ENCODE peak calls at places on chromosome 3, in six cellular contexts. L, Y, U, C, F and N are unnamed samples.

GRCh38 chr3:61894988-61895935 is 333.9 kb downstream of the PTPRG start:
- DNase-seq in L (no peak), Y (no peak), U (peak; percentile 68), C (peak; percentile 93), F (no peak), N (no peak)

GRCh38 chr3:55490194-55490913 is 3.2 kb upstream of the WNT5A start:
- DNase-seq in L (no peak), Y (no peak), U (no peak), C (no peak), F (no peak), N (no peak)

GRCh38 chr3:188720636-188721035 is 451.1 kb upstream of the TPRG1 start:
- DNase-seq in L (no peak), Y (no peak), U (no peak), C (no peak), F (no peak), N (no peak)

GRCh38 chr3:63450023-63450422 is 171.9 kb downstream of the SYNPR start:
- DNase-seq in L (no peak), Y (no peak), U (no peak), C (no peak), F (no peak), N (no peak)

GRCh38 chr3:156787926-156788663 is 38.1 kb upstream of the LEKR1 start:
- DNase-seq in L (no peak), Y (no peak), U (peak; percentile 44), C (no peak), F (no peak), N (peak; percentile 31)

GRCh38 chr3:141797819-141798405 is 34.7 kb downstream of the GRK7 start:
- DNase-seq in L (no peak), Y (no peak), U (peak; percentile 19), C (no peak), F (peak; percentile 59), N (no peak)

GRCh38 chr3:115598216-115598615 is 25.1 kb upstream of the GAP43 start:
- DNase-seq in L (no peak), Y (no peak), U (no peak), C (no peak), F (no peak), N (no peak)

GRCh38 chr3:42660898-42661297 is 7.4 kb downstream of the ZBTB47 start:
- DNase-seq in L (no peak), Y (no peak), U (no peak), C (peak; percentile 20), F (peak; percentile 84), N (no peak)

GRCh38 chr3:25515131-25515530 is 87.1 kb downstream of the RARB start:
- DNase-seq in L (no peak), Y (no peak), U (no peak), C (no peak), F (no peak), N (no peak)

GRCh38 chr3:179451335-179452165 is at the start of gene GNB4:
- DNase-seq in L (peak; percentile 86), Y (peak; percentile 78), U (peak; percentile 66), C (peak; percentile 97), F (peak; percentile 95), N (no peak)